ENCODE peak calls at places on chromosomes 1 and 21, in ten cellular contexts. M is PC-9; D is AG04450; T is GM12878; O is ovary; S is uterus; R is IMR-90; K is thyroid gland; Q is CD8-positive, alpha-beta T cell; J is heart right ventricle. E is an unnamed sample.

GRCh38 chr1:9792156-9793042 is 31.4 kb downstream of the CLSTN1 start:
- DNase-seq in S (no peak), T (no peak), K (peak), D (no peak), M (no peak), J (no peak), R (peak), Q (no peak), O (no peak), E (no peak)

GRCh38 chr1:204177133-204177532 is 11.0 kb upstream of the REN start:
- DNase-seq in M (no peak), T (no peak), R (peak), Q (no peak), O (no peak), K (no peak), J (no peak), D (no peak), S (no peak), E (no peak)

GRCh38 chr1:211305044-211305443 is 21.6 kb upstream of the TRAF5 start:
- DNase-seq in M (no peak), Q (no peak), K (no peak), J (no peak), T (no peak), O (no peak), S (no peak), R (peak), D (no peak), E (no peak)

GRCh38 chr1:220706921-220707559 is 16.9 kb downstream of the C1orf115 start:
- DNase-seq in M (no peak), K (no peak), S (no peak), J (no peak), O (no peak), Q (no peak), T (no peak), R (no peak), D (no peak), E (no peak)

GRCh38 chr1:168637350-168637991 is 61.1 kb downstream of the XCL1 start:
- DNase-seq in S (no peak), T (no peak), Q (no peak), M (no peak), D (no peak), J (no peak), R (peak), K (no peak), O (no peak), E (peak)

GRCh38 chr1:33055210-33055991 is 18.7 kb upstream of the AK2 start:
- DNase-seq in Q (no peak), S (peak), T (peak), J (peak), D (peak), M (peak), O (peak), K (peak), R (peak), E (no peak)

GRCh38 chr1:234139966-234140365 is 233.3 kb upstream of the COA6 start:
- DNase-seq in T (no peak), M (peak), Q (no peak), O (no peak), D (no peak), K (no peak), R (peak), J (no peak), S (no peak), E (no peak)

GRCh38 chr1:20349561-20349960 is 58.9 kb downstream of the VWA5B1 start:
- DNase-seq in O (no peak), J (no peak), M (no peak), S (no peak), R (no peak), D (no peak), Q (no peak), K (no peak), T (no peak), E (no peak)

GRCh38 chr1:17948594-17948993 is 159.0 kb upstream of the IGSF21 start:
- DNase-seq in D (no peak), K (no peak), J (no peak), S (no peak), O (no peak), T (no peak), R (no peak), M (no peak), Q (no peak), E (no peak)

GRCh38 chr1:63877021-63877767 is 103.4 kb downstream of the ROR1 start:
- DNase-seq in T (no peak), M (peak), D (no peak), J (no peak), Q (no peak), R (no peak), O (no peak), S (no peak), K (no peak), E (no peak)

GRCh38 chr1:213075725-213076124 is 24.7 kb downstream of the RPS6KC1 start:
- DNase-seq in O (no peak), D (no peak), R (no peak), K (no peak), J (no peak), Q (no peak), S (no peak), T (no peak), M (no peak), E (no peak)

GRCh38 chr1:25800538-25801377 is 765 bp downstream of the SELENON start:
- DNase-seq in D (no peak), M (no peak), J (no peak), R (no peak), S (no peak), O (peak), K (peak), T (no peak), Q (no peak), E (no peak)

GRCh38 chr1:10074059-10074854 is 41.5 kb downstream of the UBE4B start:
- DNase-seq in M (peak), D (peak), S (peak), T (peak), Q (peak), K (no peak), R (peak), O (no peak), J (no peak), E (peak)

GRCh38 chr21:44709426-44710293 is 1.7 kb downstream of the TSPEAR start:
- DNase-seq in K (peak), J (no peak), D (no peak), M (no peak), T (no peak), S (peak), R (peak), Q (no peak), O (peak), E (no peak)

GRCh38 chr21:43994646-43995045 is 17.5 kb upstream of the TRAPPC10 start:
- DNase-seq in S (no peak), T (no peak), M (no peak), R (no peak), O (no peak), J (no peak), Q (no peak), D (no peak), K (no peak), E (no peak)

GRCh38 chr1:25809283-25809926 is 9.4 kb downstream of the SELENON start:
- DNase-seq in S (no peak), Q (no peak), K (no peak), R (no peak), T (no peak), D (no peak), O (no peak), M (no peak), J (no peak), E (no peak)

GRCh38 chr1:56758135-56758534 is 61.1 kb downstream of the FYB2 start:
- DNase-seq in Q (no peak), O (no peak), K (peak), J (peak), D (no peak), S (no peak), R (no peak), T (no peak), M (peak), E (no peak)

GRCh38 chr1:2604156-2604853 is 17.7 kb downstream of the PRXL2B start:
- DNase-seq in J (no peak), S (no peak), T (no peak), O (no peak), M (no peak), K (no peak), D (no peak), Q (no peak), R (no peak), E (no peak)

GRCh38 chr1:201585099-201585498 is 46.2 kb downstream of the NAV1 start:
- DNase-seq in M (no peak), R (peak), S (no peak), D (no peak), J (no peak), Q (no peak), O (no peak), T (no peak), K (no peak), E (no peak)

GRCh38 chr21:45266518-45267389 is 20.9 kb downstream of the POFUT2 start:
- DNase-seq in T (no peak), S (no peak), O (no peak), Q (peak), M (no peak), D (no peak), K (no peak), J (no peak), R (no peak), E (no peak)

GRCh38 chr21:37230632-37231246 is 36.4 kb downstream of the VPS26C start:
- DNase-seq in O (no peak), D (no peak), Q (no peak), K (no peak), R (no peak), J (no peak), T (no peak), S (no peak), M (no peak), E (no peak)

GRCh38 chr1:2347409-2347785 is 44.0 kb downstream of the MORN1 start:
- DNase-seq in S (peak), R (no peak), M (no peak), T (no peak), D (no peak), Q (no peak), J (peak), K (no peak), O (no peak), E (no peak)

DNA sequence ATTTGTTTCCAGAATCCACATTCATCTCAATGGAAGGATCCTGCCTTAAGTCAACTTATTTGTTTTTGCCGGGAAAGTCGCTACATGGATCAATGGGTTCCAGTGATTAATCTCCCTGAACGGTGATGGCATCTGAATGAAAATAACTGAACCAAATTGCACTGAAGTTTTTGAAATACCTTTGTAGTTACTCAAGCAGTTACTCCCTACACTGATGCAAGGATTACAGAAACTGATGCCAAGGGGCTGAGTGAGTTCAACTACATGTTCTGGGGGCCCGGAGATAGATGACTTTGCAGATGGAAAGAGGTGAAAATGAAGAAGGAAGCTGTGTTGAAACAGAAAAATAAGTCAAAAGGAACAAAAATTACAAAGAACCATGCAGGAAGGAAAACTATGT is 2.6 kb downstream of the GADD45A start:
- DNase-seq in M (peak), Q (no peak), O (no peak), J (no peak), R (peak), T (no peak), K (peak), D (peak), S (no peak), E (no peak)
- H3K4me3 ChIP-seq in M (peak), Q (no peak), O (peak), J (peak), R (peak), T (peak), K (no peak), D (peak), S (no peak), E (peak)

DNA sequence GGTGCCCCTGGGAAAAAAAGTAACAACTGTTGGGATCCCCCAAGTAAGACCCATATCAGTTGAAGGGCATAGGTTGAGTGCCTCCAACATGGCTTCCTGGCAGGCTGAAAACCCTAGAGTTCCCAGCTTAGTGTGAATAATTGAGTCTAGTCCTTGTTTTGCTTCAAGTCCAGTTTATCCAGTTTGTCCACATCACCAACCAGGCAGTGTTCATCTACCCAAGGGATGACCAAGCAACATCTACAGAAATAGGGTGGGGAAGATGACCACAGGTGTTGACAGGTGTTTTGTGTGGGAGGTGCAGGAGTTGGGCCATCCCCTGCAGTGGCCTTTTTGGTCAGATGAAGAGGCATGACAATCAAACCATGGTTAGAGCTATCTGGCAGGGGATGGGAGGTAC is 54.3 kb upstream of the ERO1B start:
- DNase-seq in K (no peak), O (no peak), Q (no peak), M (peak), R (no peak), S (no peak), J (no peak), T (no peak), D (no peak), E (no peak)
- TF ChIP-seq CTCF in K (no peak), O (no peak), Q (no peak), M (no peak), R (no peak), S (no peak), J (no peak), T (no peak), D (no peak), E (no peak)

DNA sequence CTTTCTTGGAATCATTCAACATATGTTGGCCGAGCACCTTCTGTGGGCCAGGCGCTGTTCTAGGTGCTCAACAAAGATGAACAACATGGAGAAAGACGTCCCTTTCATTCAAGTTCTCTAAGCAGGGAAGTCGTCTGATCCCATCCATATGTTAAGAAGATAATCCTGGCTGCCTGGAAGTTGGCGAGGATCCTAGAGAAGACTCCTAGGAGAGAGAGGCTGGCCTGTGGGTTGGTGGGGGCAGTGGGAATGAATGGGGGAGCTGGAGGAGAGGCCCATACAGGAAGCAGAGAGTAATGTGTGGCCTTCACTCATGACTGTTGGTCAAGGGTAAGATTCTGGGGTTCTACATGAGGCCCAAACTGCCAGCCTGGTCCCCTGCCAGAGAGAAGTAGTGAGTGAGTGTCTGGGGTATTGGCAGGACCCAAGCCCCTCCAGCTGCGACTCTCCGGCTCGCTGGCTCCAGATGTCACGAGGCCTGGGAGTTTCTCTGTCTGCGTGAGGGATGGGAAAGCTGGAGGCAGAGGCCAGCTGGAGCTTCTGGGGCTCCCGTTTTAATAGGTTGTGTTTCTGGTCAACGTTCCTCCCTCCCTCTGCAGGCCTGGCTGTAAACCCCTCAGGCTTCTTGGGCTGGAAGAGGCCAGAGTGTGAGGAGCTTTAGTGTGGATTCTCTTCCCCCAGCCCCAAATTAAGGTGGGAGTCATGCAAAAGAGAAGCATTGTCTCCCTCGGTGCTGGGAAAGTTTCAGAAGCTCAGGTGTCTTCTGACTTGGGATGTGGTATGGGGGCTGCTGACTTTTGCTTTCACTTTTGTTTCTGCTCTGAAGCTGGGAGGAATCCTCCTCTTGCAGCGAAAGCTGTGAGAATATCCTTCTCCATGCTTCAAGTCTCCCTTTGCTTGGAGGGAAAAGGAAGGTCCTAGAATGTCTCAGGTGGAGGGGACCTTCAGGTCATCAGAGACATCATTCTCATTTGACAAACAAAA is 2.5 kb downstream of the TMEM51 start:
- DNase-seq in S (no peak), J (no peak), K (no peak), O (no peak), T (peak), Q (no peak), R (no peak), D (no peak), M (no peak), E (no peak)
- H3K4me3 ChIP-seq in S (peak), J (peak), K (no peak), O (no peak), T (peak), Q (no peak), R (no peak), D (peak), M (no peak), E (no peak)

GRCh38 chr1:239898067-239898730 is 193.5 kb upstream of the FMN2 start:
- DNase-seq in D (peak), Q (peak), S (peak), J (peak), K (peak), O (peak), R (peak), T (peak), M (peak), E (peak)

GRCh38 chr1:239896980-239897379 is 194.7 kb upstream of the FMN2 start:
- DNase-seq in R (no peak), J (no peak), M (no peak), K (no peak), O (no peak), D (no peak), T (no peak), S (no peak), Q (no peak), E (no peak)

GRCh38 chr1:239896569-239896968 is 195.1 kb upstream of the FMN2 start:
- DNase-seq in Q (no peak), K (no peak), D (no peak), O (no peak), S (no peak), J (no peak), R (no peak), M (no peak), T (no peak), E (no peak)

DNA sequence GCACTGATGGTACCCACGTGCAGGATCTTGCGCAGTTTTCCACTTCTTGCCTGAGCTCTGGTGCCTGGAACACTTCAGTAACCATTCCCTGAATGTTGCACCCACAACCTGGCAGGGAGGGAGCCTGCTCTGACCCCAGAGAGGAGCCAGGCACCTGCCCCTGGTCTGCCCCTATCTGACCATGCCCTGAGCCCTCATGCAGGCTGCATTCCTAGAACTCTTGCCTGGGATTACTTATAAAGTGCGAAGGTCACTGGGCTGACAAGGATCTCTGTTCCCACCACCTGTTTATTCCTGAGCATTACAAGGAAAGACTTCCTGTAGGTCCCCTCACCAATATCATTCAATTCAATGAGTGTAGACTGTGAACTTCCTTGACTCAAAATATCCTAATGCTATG is 191.9 kb upstream of the FMN2 start:
- DNase-seq in R (no peak), Q (no peak), S (no peak), T (no peak), O (no peak), J (no peak), K (no peak), M (no peak), D (no peak), E (no peak)
- TF ChIP-seq CTCF in R (no peak), Q (no peak), S (no peak), T (no peak), O (no peak), J (no peak), K (no peak), M (no peak), D (no peak), E (no peak)

DNA sequence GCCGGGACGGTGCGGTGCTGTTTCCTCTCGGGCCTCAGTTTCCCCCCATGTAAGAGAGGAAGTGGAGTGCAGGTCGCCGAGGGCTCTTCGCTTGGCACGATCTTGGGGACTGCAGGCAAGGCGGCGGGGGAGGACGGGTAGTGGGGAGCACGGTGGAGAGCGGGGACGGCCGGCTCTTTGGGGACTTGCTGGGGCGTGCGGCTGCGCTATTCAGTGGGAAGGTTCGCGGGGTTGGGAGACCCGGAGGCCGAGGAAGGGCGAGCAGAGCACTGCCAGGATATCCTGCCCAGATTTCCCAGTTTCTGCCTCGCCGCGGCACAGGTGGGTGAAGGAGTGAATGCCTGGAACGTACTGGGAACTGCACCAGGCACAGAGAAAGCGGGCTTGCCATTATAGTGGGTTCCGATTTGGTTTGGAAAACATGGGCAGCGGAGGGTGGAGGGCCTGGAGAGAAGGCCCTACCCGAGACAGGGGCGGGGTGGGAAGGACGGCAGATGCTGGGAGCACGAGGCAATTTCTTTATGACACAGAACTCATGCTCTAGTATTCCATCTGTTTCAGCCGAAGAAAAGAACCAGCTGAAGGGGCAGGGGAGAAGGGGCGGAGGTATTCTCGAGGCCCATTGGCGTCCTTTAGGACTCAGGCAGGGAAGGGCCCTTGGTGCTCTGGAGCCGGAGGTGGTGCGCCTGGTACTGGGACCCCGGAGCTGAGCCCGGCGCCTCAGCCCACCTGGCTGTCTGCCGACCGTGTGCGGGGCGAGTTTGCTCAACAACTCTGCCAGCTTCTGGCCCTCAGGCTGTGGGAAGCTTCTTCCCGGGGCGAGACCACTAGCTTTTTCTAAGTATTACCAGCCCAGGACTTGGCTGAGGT is 970 bp downstream of the PCSK9 start:
- DNase-seq in S (no peak), R (no peak), J (no peak), K (no peak), O (no peak), D (no peak), Q (no peak), M (no peak), T (no peak), E (no peak)
- H3K4me3 ChIP-seq in S (no peak), R (no peak), J (no peak), K (no peak), O (no peak), D (no peak), Q (no peak), M (peak), T (no peak), E (no peak)

GRCh38 chr1:4057603-4058002 is 157.5 kb upstream of the C1orf174 start:
- DNase-seq in S (no peak), K (no peak), Q (no peak), R (no peak), M (no peak), O (no peak), D (no peak), T (no peak), J (no peak), E (no peak)
- TF ChIP-seq CTCF in S (no peak), K (no peak), Q (no peak), R (no peak), M (no peak), O (no peak), D (no peak), T (no peak), J (no peak), E (no peak)

DNA sequence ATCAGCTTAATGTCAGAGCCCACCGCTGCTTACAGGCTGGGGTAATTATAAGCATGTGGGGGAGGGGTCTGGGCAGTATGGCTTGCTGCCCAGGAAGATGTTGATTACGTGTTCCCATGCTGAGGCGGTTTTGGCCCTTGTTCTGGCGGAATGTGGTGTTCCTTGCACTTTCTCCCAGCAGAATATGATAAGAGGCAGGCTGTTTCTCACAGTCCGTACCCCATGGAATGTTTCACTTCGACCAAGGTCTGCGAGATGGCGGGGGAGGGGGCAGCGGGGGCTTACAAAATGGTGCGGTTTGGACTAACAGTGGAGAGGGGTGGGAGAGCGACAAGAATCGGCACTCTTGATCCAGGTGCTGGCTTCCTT is 9.8 kb upstream of the HPCAL4 start:
- DNase-seq in K (peak), T (no peak), M (no peak), Q (no peak), J (peak), R (peak), D (no peak), S (peak), O (peak), E (no peak)
- H3K4me3 ChIP-seq in K (no peak), T (no peak), M (no peak), Q (no peak), J (no peak), R (no peak), D (peak), S (peak), O (no peak), E (no peak)

E was measured in GM12864.